ENCODE peak calls at places on chromosomes 16 and 17, in ten cellular contexts. N is activated CD4-positive, alpha-beta T cell treated with anti-CD3 and anti-CD28 coated beads, Interleukin-2, amount 50 U/mL, for 1 hour; V is AG10803; M is T-helper 1 cell; X is GM12865; I is ecto neural progenitor cell; K is T-cell; B is retina; W is AG20443; D is cardiac fibroblast. U is an unnamed sample.

GRCh38 chr17:27038676-27039075 is 255.2 kb upstream of the WSB1 start:
- DNase-seq in N (no peak), V (no peak), M (no peak), X (no peak), I (no peak), K (no peak), B (no peak), W (no peak), D (no peak), U (no peak)

GRCh38 chr17:35630530-35631148 is 43.5 kb downstream of the AP2B1 start:
- DNase-seq in N (no peak), V (peak), M (no peak), X (no peak), I (no peak), K (no peak), B (no peak), W (peak), D (peak), U (no peak)

GRCh38 chr16:59412275-59412841 is 678.2 kb upstream of the GOT2 start:
- DNase-seq in N (no peak), V (no peak), M (no peak), X (no peak), I (no peak), K (no peak), B (peak), W (peak), D (peak), U (no peak)

GRCh38 chr17:66432996-66433556 is 130.7 kb downstream of the PRKCA start:
- DNase-seq in N (no peak), V (peak), M (no peak), X (no peak), I (no peak), K (no peak), B (no peak), W (no peak), D (peak), U (no peak)

GRCh38 chr17:1639549-1639948 is 6.0 kb downstream of the SCARF1 start:
- DNase-seq in N (no peak), V (no peak), M (no peak), X (no peak), I (peak), K (no peak), B (peak), W (no peak), D (no peak), U (no peak)

GRCh38 chr17:77420804-77421634 is 280.2 kb downstream of the SEC14L1 start:
- DNase-seq in N (peak), V (peak), M (peak), X (peak), I (peak), K (no peak), B (no peak), W (peak), D (peak), U (no peak)

GRCh38 chr17:27540300-27541105 is 84.3 kb downstream of the KSR1 start:
- DNase-seq in N (no peak), V (peak), M (no peak), X (no peak), I (no peak), K (no peak), B (no peak), W (peak), D (peak), U (no peak)

GRCh38 chr17:3506054-3506453 is 30.3 kb downstream of the ASPA start:
- DNase-seq in N (no peak), V (no peak), M (no peak), X (no peak), I (no peak), K (no peak), B (no peak), W (no peak), D (no peak), U (no peak)

GRCh38 chr17:61075988-61076387 is 323.7 kb upstream of the TBX2 start:
- DNase-seq in N (no peak), V (no peak), M (no peak), X (no peak), I (no peak), K (no peak), B (no peak), W (no peak), D (no peak), U (no peak)

GRCh38 chr16:80362816-80363215 is 178.0 kb upstream of the DYNLRB2 start:
- DNase-seq in N (no peak), V (no peak), M (no peak), X (no peak), I (no peak), K (no peak), B (no peak), W (no peak), D (no peak), U (no peak)

GRCh38 chr17:5078106-5079028 is at the start of gene ZFP3:
- DNase-seq in N (peak), V (peak), M (peak), X (peak), I (peak), K (peak), B (peak), W (peak), D (peak), U (no peak)

GRCh38 chr17:82332669-82333278 is 792 bp downstream of the SECTM1 start:
- DNase-seq in N (no peak), V (peak), M (no peak), X (no peak), I (no peak), K (no peak), B (peak), W (peak), D (peak), U (no peak)

GRCh38 chr17:38960402-38960801 is 6.8 kb downstream of the FBXO47 start:
- DNase-seq in N (no peak), V (no peak), M (no peak), X (no peak), I (no peak), K (no peak), B (no peak), W (no peak), D (no peak), U (no peak)

GRCh38 chr17:8153957-8154607 is 1.9 kb upstream of the PER1 start:
- DNase-seq in N (peak), V (peak), M (peak), X (peak), I (peak), K (peak), B (peak), W (peak), D (peak), U (no peak)

GRCh38 chr17:82003411-82004381 is 19.0 kb downstream of the CENPX start:
- DNase-seq in N (no peak), V (peak), M (no peak), X (no peak), I (no peak), K (no peak), B (peak), W (peak), D (peak), U (no peak)

GRCh38 chr16:2702871-2703745 is 16.9 kb downstream of the PRSS27 start:
- DNase-seq in N (no peak), V (no peak), M (no peak), X (no peak), I (no peak), K (no peak), B (no peak), W (no peak), D (no peak), U (no peak)

GRCh38 chr17:80601146-80601545 is 56.5 kb downstream of the RPTOR start:
- DNase-seq in N (no peak), V (no peak), M (no peak), X (no peak), I (no peak), K (no peak), B (no peak), W (no peak), D (no peak), U (no peak)

GRCh38 chr17:19260958-19261357 is 23.8 kb downstream of the EPN2 start:
- DNase-seq in N (no peak), V (no peak), M (no peak), X (no peak), I (no peak), K (no peak), B (no peak), W (no peak), D (no peak), U (no peak)

GRCh38 chr16:66976746-66977145 is 11.6 kb upstream of the CES4A start:
- DNase-seq in N (no peak), V (no peak), M (no peak), X (no peak), I (no peak), K (no peak), B (peak), W (no peak), D (no peak), U (no peak)

GRCh38 chr16:85391175-85391707 is 221.9 kb upstream of the GSE1 start:
- DNase-seq in N (no peak), V (no peak), M (no peak), X (no peak), I (no peak), K (no peak), B (no peak), W (no peak), D (no peak), U (no peak)

GRCh38 chr16:86107190-86107589 is 208.2 kb downstream of the IRF8 start:
- DNase-seq in N (no peak), V (no peak), M (no peak), X (no peak), I (no peak), K (no peak), B (peak), W (no peak), D (no peak), U (no peak)

GRCh38 chr16:86877108-86877507 is 298.8 kb downstream of the FOXL1 start:
- DNase-seq in N (no peak), V (no peak), M (no peak), X (no peak), I (no peak), K (no peak), B (no peak), W (no peak), D (no peak), U (no peak)

GRCh38 chr16:72938426-72939164 is 109.3 kb downstream of the ZFHX3 start:
- DNase-seq in N (no peak), V (peak), M (no peak), X (no peak), I (no peak), K (no peak), B (peak), W (peak), D (peak), U (no peak)

GRCh38 chr16:68473358-68474064 is 25.2 kb upstream of the SMPD3 start:
- DNase-seq in N (no peak), V (no peak), M (no peak), X (peak), I (no peak), K (no peak), B (no peak), W (no peak), D (no peak), U (no peak)

GRCh38 chr17:57420674-57421392 is 164.5 kb downstream of the MSI2 start:
- DNase-seq in N (no peak), V (peak), M (no peak), X (no peak), I (no peak), K (no peak), B (peak), W (peak), D (no peak), U (peak)

GRCh38 chr16:78396046-78396445 is 296.6 kb downstream of the WWOX start:
- DNase-seq in N (no peak), V (no peak), M (no peak), X (no peak), I (no peak), K (no peak), B (no peak), W (no peak), D (no peak), U (no peak)

GRCh38 chr16:84489141-84489540 is 15.3 kb downstream of the MEAK7 start:
- DNase-seq in N (no peak), V (no peak), M (no peak), X (no peak), I (no peak), K (no peak), B (no peak), W (no peak), D (no peak), U (no peak)

GRCh38 chr16:11497329-11497805 is 89.4 kb downstream of the LITAF start:
- DNase-seq in N (no peak), V (peak), M (no peak), X (peak), I (peak), K (no peak), B (peak), W (peak), D (peak), U (peak)